ENCODE peak calls at places on chromosomes 1 and 21, in five cellular contexts. One of them, this sample, is unnamed.

GRCh38 chr1:233020441-233020840 is 70.0 kb downstream of the NTPCR start:
- DNase-seq in NB4: no peak
- DNase-seq in foreskin keratinocyte: no peak
- DNase-seq in HL-60: no peak
- DNase-seq in CD4-positive, alpha-beta T cell: no peak
- DNase-seq in this sample: no peak

GRCh38 chr1:14968251-14968812 is 185.2 kb upstream of the TMEM51 start:
- DNase-seq in foreskin keratinocyte: peak
- DNase-seq in HL-60: no peak
- DNase-seq in CD4-positive, alpha-beta T cell: no peak
- DNase-seq in NB4: no peak
- DNase-seq in this sample: no peak

GRCh38 chr21:31084689-31085088 is 46.4 kb upstream of the KRTAP19-8 start:
- DNase-seq in foreskin keratinocyte: no peak
- DNase-seq in NB4: no peak
- DNase-seq in CD4-positive, alpha-beta T cell: no peak
- DNase-seq in HL-60: no peak
- DNase-seq in this sample: no peak

GRCh38 chr1:41439234-41439633 is 45.2 kb downstream of the EDN2 start:
- DNase-seq in foreskin keratinocyte: no peak
- DNase-seq in CD4-positive, alpha-beta T cell: no peak
- DNase-seq in HL-60: no peak
- DNase-seq in NB4: no peak
- DNase-seq in this sample: no peak

GRCh38 chr1:232952514-232953175 is 2.2 kb downstream of the NTPCR start:
- DNase-seq in HL-60: peak
- DNase-seq in NB4: peak
- DNase-seq in CD4-positive, alpha-beta T cell: peak
- DNase-seq in foreskin keratinocyte: peak
- DNase-seq in this sample: peak

GRCh38 chr1:176878750-176879536 is 285.6 kb downstream of the ASTN1 start:
- DNase-seq in HL-60: no peak
- DNase-seq in foreskin keratinocyte: no peak
- DNase-seq in CD4-positive, alpha-beta T cell: no peak
- DNase-seq in NB4: peak
- DNase-seq in this sample: no peak

GRCh38 chr1:72184099-72184695 is 98.1 kb downstream of the NEGR1 start:
- DNase-seq in foreskin keratinocyte: no peak
- DNase-seq in HL-60: no peak
- DNase-seq in CD4-positive, alpha-beta T cell: no peak
- DNase-seq in NB4: no peak
- DNase-seq in this sample: no peak

GRCh38 chr1:64909021-64909420 is 57.3 kb downstream of the JAK1 start:
- DNase-seq in CD4-positive, alpha-beta T cell: no peak
- DNase-seq in foreskin keratinocyte: no peak
- DNase-seq in HL-60: no peak
- DNase-seq in NB4: no peak
- DNase-seq in this sample: no peak

GRCh38 chr1:84164567-84165021 is 20.5 kb downstream of the PRKACB start:
- DNase-seq in NB4: no peak
- DNase-seq in HL-60: no peak
- DNase-seq in CD4-positive, alpha-beta T cell: no peak
- DNase-seq in foreskin keratinocyte: no peak
- DNase-seq in this sample: no peak

GRCh38 chr1:229024528-229025119 is 246.3 kb upstream of the RAB4A start:
- DNase-seq in HL-60: peak
- DNase-seq in NB4: peak
- DNase-seq in foreskin keratinocyte: peak
- DNase-seq in CD4-positive, alpha-beta T cell: no peak
- DNase-seq in this sample: no peak

GRCh38 chr1:223135176-223135575 is 7.9 kb downstream of the TLR5 start:
- DNase-seq in NB4: no peak
- DNase-seq in HL-60: no peak
- DNase-seq in CD4-positive, alpha-beta T cell: no peak
- DNase-seq in foreskin keratinocyte: peak
- DNase-seq in this sample: no peak

GRCh38 chr21:35619184-35619583 is 441.1 kb downstream of the SETD4 start:
- DNase-seq in CD4-positive, alpha-beta T cell: no peak
- DNase-seq in foreskin keratinocyte: peak
- DNase-seq in HL-60: no peak
- DNase-seq in NB4: peak
- DNase-seq in this sample: no peak

GRCh38 chr1:75127916-75128717 is 6.1 kb upstream of the LHX8 start:
- DNase-seq in CD4-positive, alpha-beta T cell: no peak
- DNase-seq in NB4: no peak
- DNase-seq in foreskin keratinocyte: no peak
- DNase-seq in HL-60: no peak
- DNase-seq in this sample: no peak

GRCh38 chr1:12244585-12244984 is 14.8 kb downstream of the VPS13D start:
- DNase-seq in foreskin keratinocyte: no peak
- DNase-seq in CD4-positive, alpha-beta T cell: no peak
- DNase-seq in NB4: no peak
- DNase-seq in HL-60: no peak
- DNase-seq in this sample: no peak

GRCh38 chr1:5599541-5599940 is 392.7 kb downstream of the NPHP4 start:
- DNase-seq in foreskin keratinocyte: no peak
- DNase-seq in CD4-positive, alpha-beta T cell: no peak
- DNase-seq in NB4: no peak
- DNase-seq in HL-60: no peak
- DNase-seq in this sample: no peak

GRCh38 chr1:151839457-151840409 is at the start of gene C2CD4D:
- DNase-seq in foreskin keratinocyte: peak
- DNase-seq in CD4-positive, alpha-beta T cell: peak
- DNase-seq in HL-60: no peak
- DNase-seq in NB4: no peak
- DNase-seq in this sample: peak

GRCh38 chr1:85560305-85560704 is 20.3 kb upstream of the CCN1 start:
- DNase-seq in NB4: no peak
- DNase-seq in HL-60: no peak
- DNase-seq in CD4-positive, alpha-beta T cell: no peak
- DNase-seq in foreskin keratinocyte: no peak
- DNase-seq in this sample: no peak

GRCh38 chr1:73401666-73402065 is 796.3 kb downstream of the LRRIQ3 start:
- DNase-seq in NB4: peak
- DNase-seq in foreskin keratinocyte: no peak
- DNase-seq in HL-60: no peak
- DNase-seq in CD4-positive, alpha-beta T cell: no peak
- DNase-seq in this sample: no peak

GRCh38 chr1:114758251-114758832 is 558 bp upstream of the CSDE1 start:
- DNase-seq in CD4-positive, alpha-beta T cell: no peak
- DNase-seq in NB4: peak
- DNase-seq in foreskin keratinocyte: peak
- DNase-seq in HL-60: no peak
- DNase-seq in this sample: no peak

GRCh38 chr1:6198646-6199297 is 623 bp downstream of the RPL22 start:
- DNase-seq in CD4-positive, alpha-beta T cell: no peak
- DNase-seq in foreskin keratinocyte: no peak
- DNase-seq in NB4: peak
- DNase-seq in HL-60: no peak
- DNase-seq in this sample: no peak

GRCh38 chr1:113390871-113391642 is 742 bp downstream of the MAGI3 start:
- DNase-seq in foreskin keratinocyte: peak
- DNase-seq in NB4: peak
- DNase-seq in HL-60: peak
- DNase-seq in CD4-positive, alpha-beta T cell: peak
- DNase-seq in this sample: peak

GRCh38 chr1:170823120-170823519 is 112.2 kb upstream of the MROH9 start:
- DNase-seq in HL-60: no peak
- DNase-seq in foreskin keratinocyte: no peak
- DNase-seq in CD4-positive, alpha-beta T cell: no peak
- DNase-seq in NB4: no peak
- DNase-seq in this sample: no peak

GRCh38 chr1:145846191-145846590 is 761 bp downstream of the NUDT17 start:
- DNase-seq in foreskin keratinocyte: peak
- DNase-seq in CD4-positive, alpha-beta T cell: peak
- DNase-seq in HL-60: peak
- DNase-seq in NB4: peak
- DNase-seq in this sample: no peak

GRCh38 chr21:14830307-14830706 is 234.5 kb downstream of the NRIP1 start:
- DNase-seq in HL-60: no peak
- DNase-seq in foreskin keratinocyte: no peak
- DNase-seq in CD4-positive, alpha-beta T cell: no peak
- DNase-seq in NB4: no peak
- DNase-seq in this sample: no peak

GRCh38 chr1:156726549-156727226 is 1.6 kb upstream of the METTL25B start:
- DNase-seq in NB4: peak
- DNase-seq in CD4-positive, alpha-beta T cell: peak
- DNase-seq in HL-60: peak
- DNase-seq in foreskin keratinocyte: peak
- DNase-seq in this sample: no peak

GRCh38 chr21:40074198-40074597 is 207.0 kb downstream of the PCP4 start:
- DNase-seq in CD4-positive, alpha-beta T cell: no peak
- DNase-seq in foreskin keratinocyte: no peak
- DNase-seq in NB4: no peak
- DNase-seq in HL-60: no peak
- DNase-seq in this sample: no peak

GRCh38 chr1:85344256-85344694 is 67.8 kb upstream of the BCL10 start:
- DNase-seq in CD4-positive, alpha-beta T cell: no peak
- DNase-seq in foreskin keratinocyte: peak
- DNase-seq in HL-60: peak
- DNase-seq in NB4: peak
- DNase-seq in this sample: no peak

GRCh38 chr1:975896-976683 is 5.8 kb downstream of the PERM1 start:
- DNase-seq in HL-60: peak
- DNase-seq in CD4-positive, alpha-beta T cell: peak
- DNase-seq in foreskin keratinocyte: peak
- DNase-seq in NB4: peak
- DNase-seq in this sample: peak

GRCh38 chr21:45862544-45863207 is 118.9 kb upstream of the COL6A1 start:
- DNase-seq in foreskin keratinocyte: no peak
- DNase-seq in NB4: no peak
- DNase-seq in CD4-positive, alpha-beta T cell: no peak
- DNase-seq in HL-60: no peak
- DNase-seq in this sample: no peak

GRCh38 chr1:85612704-85613361 is 32.3 kb downstream of the CCN1 start:
- DNase-seq in foreskin keratinocyte: peak
- DNase-seq in HL-60: peak
- DNase-seq in CD4-positive, alpha-beta T cell: no peak
- DNase-seq in NB4: peak
- DNase-seq in this sample: no peak

GRCh38 chr1:65255088-65256050 is 54.0 kb upstream of the DNAJC6 start:
- DNase-seq in foreskin keratinocyte: peak
- DNase-seq in HL-60: no peak
- DNase-seq in CD4-positive, alpha-beta T cell: no peak
- DNase-seq in NB4: peak
- DNase-seq in this sample: peak

GRCh38 chr21:30138483-30138882 is 28.1 kb downstream of the CLDN17 start:
- DNase-seq in CD4-positive, alpha-beta T cell: no peak
- DNase-seq in NB4: no peak
- DNase-seq in foreskin keratinocyte: no peak
- DNase-seq in HL-60: no peak
- DNase-seq in this sample: no peak

GRCh38 chr1:30888391-30888790 is 20.2 kb downstream of the SDC3 start:
- DNase-seq in CD4-positive, alpha-beta T cell: no peak
- DNase-seq in HL-60: no peak
- DNase-seq in foreskin keratinocyte: no peak
- DNase-seq in NB4: no peak
- DNase-seq in this sample: no peak

GRCh38 chr1:90973897-90974798 is 47.7 kb downstream of the ZNF644 start:
- DNase-seq in foreskin keratinocyte: peak
- DNase-seq in NB4: peak
- DNase-seq in HL-60: no peak
- DNase-seq in CD4-positive, alpha-beta T cell: no peak
- DNase-seq in this sample: no peak

GRCh38 chr1:15706751-15707150 is 22.6 kb downstream of the PLEKHM2 start:
- DNase-seq in NB4: no peak
- DNase-seq in HL-60: no peak
- DNase-seq in foreskin keratinocyte: no peak
- DNase-seq in CD4-positive, alpha-beta T cell: no peak
- DNase-seq in this sample: no peak

GRCh38 chr1:206427296-206427695 is 43.0 kb upstream of the IKBKE start:
- DNase-seq in NB4: no peak
- DNase-seq in HL-60: no peak
- DNase-seq in CD4-positive, alpha-beta T cell: no peak
- DNase-seq in foreskin keratinocyte: no peak
- DNase-seq in this sample: no peak

GRCh38 chr1:8652607-8653046 is 164.8 kb downstream of the RERE start:
- DNase-seq in NB4: no peak
- DNase-seq in CD4-positive, alpha-beta T cell: no peak
- DNase-seq in foreskin keratinocyte: no peak
- DNase-seq in HL-60: no peak
- DNase-seq in this sample: no peak

GRCh38 chr1:110130113-110130591 is 17.9 kb downstream of the UBL4B start:
- DNase-seq in CD4-positive, alpha-beta T cell: no peak
- DNase-seq in NB4: no peak
- DNase-seq in foreskin keratinocyte: no peak
- DNase-seq in HL-60: no peak
- DNase-seq in this sample: no peak
- TF ChIP-seq CTCF in CD4-positive, alpha-beta T cell: no peak
- TF ChIP-seq CTCF in NB4: no peak
- TF ChIP-seq CTCF in foreskin keratinocyte: peak
- TF ChIP-seq CTCF in HL-60: no peak
- TF ChIP-seq CTCF in this sample: peak

DNA sequence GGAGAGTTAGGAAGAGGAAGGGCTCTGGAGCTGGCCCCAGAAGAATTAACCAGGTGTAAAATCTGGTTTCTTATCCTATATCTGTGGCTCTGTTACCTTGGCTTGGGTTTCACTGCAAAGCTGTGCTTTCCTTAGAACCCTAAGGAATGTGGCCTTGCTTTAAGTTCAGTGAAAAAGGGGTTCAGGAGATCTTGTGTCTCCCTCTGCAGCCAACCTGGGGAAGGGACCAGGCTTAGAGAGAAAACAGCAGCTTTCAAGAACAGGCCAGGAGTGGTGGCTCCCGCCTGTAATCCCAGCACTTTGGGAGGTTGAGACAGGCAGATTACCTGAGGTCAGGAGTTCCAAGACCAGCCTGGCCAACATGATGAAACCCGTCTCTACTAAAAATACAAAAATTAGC is 16.1 kb upstream of the MYCL start:
- DNase-seq in foreskin keratinocyte: no peak
- DNase-seq in NB4: no peak
- DNase-seq in HL-60: no peak
- DNase-seq in CD4-positive, alpha-beta T cell: no peak
- DNase-seq in this sample: no peak
- TF ChIP-seq CTCF in foreskin keratinocyte: peak
- TF ChIP-seq CTCF in NB4: no peak
- TF ChIP-seq CTCF in HL-60: no peak
- TF ChIP-seq CTCF in CD4-positive, alpha-beta T cell: no peak
- TF ChIP-seq CTCF in this sample: no peak

DNA sequence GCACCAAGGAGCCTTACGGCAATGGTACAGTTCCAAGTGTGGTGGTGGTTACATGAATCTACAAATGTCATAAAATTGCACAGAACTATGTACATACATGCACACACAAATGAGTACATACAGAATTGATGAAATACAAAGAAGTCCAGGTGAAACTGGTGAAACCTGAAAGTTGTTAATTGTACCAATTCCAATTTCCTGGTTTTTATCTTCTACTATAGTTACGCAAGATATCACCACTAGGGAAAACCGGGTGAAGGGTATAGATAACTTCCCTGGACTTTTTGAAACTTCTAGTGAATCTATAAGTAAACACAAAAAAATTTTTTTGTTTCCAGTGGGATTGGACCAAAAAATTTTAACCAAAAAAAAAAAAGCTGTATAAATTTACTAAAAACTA is 18.9 kb downstream of the HSF2BP start:
- DNase-seq in HL-60: no peak
- DNase-seq in foreskin keratinocyte: no peak
- DNase-seq in NB4: no peak
- DNase-seq in CD4-positive, alpha-beta T cell: no peak
- DNase-seq in this sample: no peak
- TF ChIP-seq CTCF in HL-60: no peak
- TF ChIP-seq CTCF in foreskin keratinocyte: no peak
- TF ChIP-seq CTCF in NB4: no peak
- TF ChIP-seq CTCF in CD4-positive, alpha-beta T cell: no peak
- TF ChIP-seq CTCF in this sample: no peak

GRCh38 chr1:24849653-24850295 is 80.3 kb downstream of the RUNX3 start:
- DNase-seq in NB4: peak
- DNase-seq in HL-60: peak
- DNase-seq in CD4-positive, alpha-beta T cell: no peak
- DNase-seq in foreskin keratinocyte: no peak
- DNase-seq in this sample: no peak
- TF ChIP-seq CTCF in NB4: peak
- TF ChIP-seq CTCF in HL-60: peak
- TF ChIP-seq CTCF in CD4-positive, alpha-beta T cell: peak
- TF ChIP-seq CTCF in foreskin keratinocyte: peak
- TF ChIP-seq CTCF in this sample: peak

This sample was measured in progenitor cell of endocrine pancreas.